ENCODE peak calls at places on chromosomes 2 and 18, in seven cellular contexts. J is skeletal muscle cell, P is hypothalamus, B is NCI-H446, L is NCI-H2081, V is fibroblast of the aortic adventitia, F is H54. D is an unnamed sample.
A peak's percentile ranks its signal among the peaks of the same experiment; 100 is the strongest.

GRCh38 chr2:64751286-64752260 is 97.9 kb upstream of the SERTAD2 start:
- DNase-seq in V (peak; percentile 99), F (peak; percentile 86), B (no peak), L (peak; percentile 100), P (peak; percentile 94), J (no peak), D (peak; percentile 99)

GRCh38 chr2:192749606-192750200 is 555.0 kb upstream of the TMEFF2 start:
- DNase-seq in L (peak; percentile 41), P (no peak), J (no peak), V (no peak), B (no peak), F (no peak), D (no peak)

GRCh38 chr18:6150481-6150880 is 255.2 kb upstream of the TMEM200C start:
- DNase-seq in B (no peak), J (no peak), P (no peak), F (no peak), L (no peak), V (no peak), D (no peak)

GRCh38 chr2:232013701-232014353 is 52.3 kb downstream of the DIS3L2 start:
- DNase-seq in L (no peak), J (peak; percentile 87), B (no peak), P (no peak), V (peak; percentile 82), F (peak; percentile 61), D (no peak)

GRCh38 chr2:43190305-43191052 is 35.9 kb downstream of the ZFP36L2 start:
- DNase-seq in P (no peak), B (no peak), L (no peak), V (no peak), F (no peak), J (no peak), D (no peak)

GRCh38 chr2:63819765-63820717 is 21.7 kb upstream of the UGP2 start:
- DNase-seq in P (no peak), V (peak; percentile 80), B (no peak), L (no peak), J (peak; percentile 71), F (no peak), D (no peak)

GRCh38 chr2:167825664-167826063 is 421.7 kb downstream of the STK39 start:
- DNase-seq in F (no peak), V (no peak), B (no peak), P (no peak), L (no peak), J (no peak), D (no peak)

GRCh38 chr2:203649176-203649814 is 57.1 kb upstream of the CD28 start:
- DNase-seq in L (no peak), F (no peak), B (no peak), P (no peak), J (no peak), V (no peak), D (no peak)

GRCh38 chr2:128536925-128537620 is 218.4 kb upstream of the HS6ST1 start:
- DNase-seq in F (peak; percentile 55), P (no peak), B (no peak), J (peak; percentile 93), V (peak; percentile 81), L (no peak), D (no peak)

GRCh38 chr2:54122939-54123338 is 7.5 kb downstream of the ACYP2 start:
- DNase-seq in F (peak; percentile 62), L (no peak), V (peak; percentile 53), P (no peak), J (peak; percentile 51), B (no peak), D (no peak)

D was measured in globus pallidus.